ENCODE peak calls at places on chromosome 13, in ten cellular contexts. J is Peyer's patch, H is psoas muscle, F is heart left ventricle, I is PC-3, V is lung, O is mucosa of descending colon, T is IMR-90, L is fibroblast of the aortic adventitia, M is AG04449. Q is an unnamed sample.

GRCh38 chr13:43389573-43389972 is 366.2 kb downstream of the DNAJC15 start:
- DNase-seq in T (peak), J (no peak), V (no peak), H (no peak), O (no peak), L (peak), M (no peak), I (no peak), F (no peak), Q (no peak)

GRCh38 chr13:71460179-71460578 is 406.8 kb downstream of the DACH1 start:
- DNase-seq in T (no peak), I (no peak), O (no peak), F (no peak), V (no peak), J (no peak), L (no peak), M (no peak), H (no peak), Q (no peak)

GRCh38 chr13:42041684-42042035 is 6.8 kb upstream of the DGKH start:
- DNase-seq in I (peak), J (no peak), T (peak), H (peak), F (peak), O (peak), V (peak), L (peak), M (no peak), Q (no peak)

GRCh38 chr13:112634102-112634501 is 46.1 kb upstream of the TUBGCP3 start:
- DNase-seq in F (no peak), T (no peak), M (no peak), I (no peak), V (no peak), O (no peak), H (no peak), L (no peak), J (no peak), Q (no peak)

GRCh38 chr13:48160879-48161278 is 66.0 kb upstream of the MED4 start:
- DNase-seq in L (peak), M (no peak), H (peak), V (no peak), J (no peak), F (peak), I (peak), O (no peak), T (no peak), Q (no peak)

GRCh38 chr13:41137951-41138350 is 5.3 kb upstream of the KBTBD6 start:
- DNase-seq in M (no peak), J (no peak), F (no peak), L (no peak), T (peak), O (no peak), H (no peak), I (peak), V (no peak), Q (no peak)

GRCh38 chr13:103694033-103694432 is 627.8 kb upstream of the SLC10A2 start:
- DNase-seq in O (no peak), F (no peak), J (no peak), V (no peak), T (no peak), H (no peak), L (no peak), I (no peak), M (no peak), Q (no peak)

GRCh38 chr13:52411629-52412028 is 5.7 kb upstream of the THSD1 start:
- DNase-seq in M (peak), F (no peak), O (no peak), T (peak), V (no peak), J (no peak), L (peak), H (no peak), I (peak), Q (no peak)

GRCh38 chr13:35649162-35649561 is 172.7 kb upstream of the MAB21L1 start:
- DNase-seq in L (peak), F (no peak), H (no peak), O (no peak), T (peak), J (no peak), I (no peak), M (no peak), V (no peak), Q (no peak)

GRCh38 chr13:32211788-32212187 is 103.4 kb downstream of the ZAR1L start:
- DNase-seq in L (peak), J (no peak), O (no peak), H (no peak), M (peak), V (no peak), T (peak), I (no peak), F (peak), Q (no peak)

GRCh38 chr13:23851106-23851505 is 38.1 kb downstream of the MIPEP start:
- DNase-seq in L (peak), T (peak), M (no peak), I (peak), J (no peak), F (no peak), V (no peak), H (no peak), O (no peak), Q (no peak)

GRCh38 chr13:58018020-58018419 is 386.5 kb downstream of the PCDH17 start:
- DNase-seq in H (no peak), I (no peak), V (no peak), O (no peak), T (no peak), F (no peak), L (no peak), M (no peak), J (no peak), Q (no peak)

GRCh38 chr13:46179576-46180368 is 2.2 kb downstream of the LCP1 start:
- DNase-seq in O (peak), V (peak), M (no peak), F (peak), I (no peak), L (no peak), H (peak), T (no peak), J (peak), Q (no peak)

GRCh38 chr13:76383671-76384461 is 502.3 kb downstream of the KCTD12 start:
- DNase-seq in M (peak), F (peak), H (no peak), L (peak), T (peak), I (peak), O (no peak), J (no peak), V (peak), Q (no peak)

GRCh38 chr13:46622918-46623256 is 69.9 kb downstream of the LRCH1 start:
- DNase-seq in M (peak), F (peak), V (no peak), L (peak), H (no peak), J (no peak), I (peak), T (peak), O (no peak), Q (no peak)

GRCh38 chr13:53201454-53202225 is 173.0 kb downstream of the OLFM4 start:
- DNase-seq in M (no peak), H (peak), O (peak), V (no peak), F (peak), L (no peak), T (no peak), J (no peak), I (no peak), Q (no peak)

GRCh38 chr13:92260363-92260762 is 861.9 kb downstream of the GPC5 start:
- DNase-seq in V (no peak), T (no peak), I (no peak), F (no peak), H (no peak), M (no peak), O (no peak), J (no peak), L (no peak), Q (no peak)

GRCh38 chr13:36382030-36382429 is 35.8 kb upstream of the SPART start:
- DNase-seq in L (no peak), J (no peak), F (no peak), O (no peak), H (no peak), V (no peak), I (peak), M (no peak), T (no peak), Q (no peak)

GRCh38 chr13:22801402-22802003 is 379.3 kb upstream of the SGCG start:
- DNase-seq in H (no peak), L (peak), J (no peak), V (no peak), M (no peak), I (no peak), T (peak), F (no peak), O (no peak), Q (no peak)

GRCh38 chr13:40772765-40773473 is 1.9 kb upstream of the MRPS31 start:
- DNase-seq in V (no peak), H (no peak), O (no peak), J (no peak), I (no peak), M (no peak), F (no peak), L (no peak), T (no peak), Q (peak)

GRCh38 chr13:40547545-40548322 is 118.7 kb downstream of the FOXO1 start:
- DNase-seq in O (no peak), M (no peak), L (no peak), H (no peak), V (no peak), I (no peak), J (no peak), F (no peak), T (no peak), Q (no peak)

GRCh38 chr13:41463823-41464602 is 6.7 kb downstream of the RGCC start:
- DNase-seq in M (no peak), J (peak), O (no peak), L (no peak), V (no peak), I (no peak), T (no peak), F (no peak), H (no peak), Q (no peak)

GRCh38 chr13:32042567-32042966 is 11.0 kb downstream of the FRY start:
- DNase-seq in L (no peak), I (no peak), J (no peak), O (no peak), M (no peak), H (no peak), T (no peak), F (no peak), V (no peak), Q (no peak)

GRCh38 chr13:23637813-23638212 is 67.6 kb downstream of the TNFRSF19 start:
- DNase-seq in T (no peak), L (no peak), F (peak), M (no peak), O (no peak), H (no peak), V (no peak), J (no peak), I (no peak), Q (no peak)

GRCh38 chr13:23570099-23570926 is at the start of gene TNFRSF19:
- DNase-seq in I (peak), F (peak), J (no peak), L (peak), M (peak), T (peak), V (no peak), O (no peak), H (no peak), Q (no peak)

GRCh38 chr13:32501058-32501457 is 37.5 kb downstream of the N4BP2L2 start:
- DNase-seq in L (no peak), M (no peak), I (no peak), O (no peak), H (no peak), V (no peak), F (no peak), J (no peak), T (peak), Q (no peak)

GRCh38 chr13:80802946-80803345 is 462.0 kb upstream of the SPRY2 start:
- DNase-seq in L (no peak), T (no peak), O (no peak), I (no peak), M (no peak), J (no peak), F (no peak), H (no peak), V (no peak), Q (no peak)

GRCh38 chr13:111961236-111961635 is 105.7 kb upstream of the SOX1 start:
- DNase-seq in F (no peak), M (no peak), I (no peak), L (no peak), O (no peak), J (no peak), V (no peak), T (no peak), H (no peak), Q (no peak)

GRCh38 chr13:40442826-40443225 is 223.6 kb downstream of the FOXO1 start:
- DNase-seq in L (no peak), F (no peak), I (no peak), J (no peak), V (no peak), H (no peak), M (no peak), T (no peak), O (no peak), Q (no peak)

GRCh38 chr13:103236213-103236612 is 170.0 kb upstream of the SLC10A2 start:
- DNase-seq in J (no peak), L (peak), O (no peak), M (no peak), T (no peak), H (no peak), V (no peak), F (no peak), I (peak), Q (no peak)

GRCh38 chr13:80957019-80957650 is 616.2 kb upstream of the SPRY2 start:
- DNase-seq in O (no peak), T (no peak), V (no peak), F (no peak), I (no peak), J (no peak), H (no peak), M (no peak), L (no peak), Q (no peak)

GRCh38 chr13:26465514-26465913 is 92.0 kb upstream of the WASF3 start:
- DNase-seq in O (no peak), M (no peak), H (peak), L (no peak), T (no peak), V (no peak), I (no peak), F (peak), J (no peak), Q (peak)

GRCh38 chr13:43894438-43894837 is 14.7 kb downstream of the LACC1 start:
- DNase-seq in T (no peak), O (no peak), H (no peak), L (no peak), I (peak), V (no peak), F (no peak), M (no peak), J (no peak), Q (no peak)

GRCh38 chr13:101916108-101916757 is 463.8 kb downstream of the ITGBL1 start:
- DNase-seq in V (no peak), I (no peak), H (no peak), O (peak), M (no peak), J (no peak), L (no peak), F (peak), T (no peak), Q (peak)

GRCh38 chr13:101916758-101917474 is 464.4 kb downstream of the ITGBL1 start:
- DNase-seq in F (no peak), J (no peak), V (no peak), H (no peak), I (no peak), L (no peak), O (no peak), T (no peak), M (no peak), Q (no peak)

GRCh38 chr13:101917475-101917810 is 465.0 kb downstream of the ITGBL1 start:
- DNase-seq in J (no peak), V (no peak), L (no peak), O (no peak), I (no peak), M (no peak), F (no peak), H (no peak), T (no peak), Q (no peak)

GRCh38 chr13:101917833-101918755 is 465.6 kb downstream of the ITGBL1 start:
- DNase-seq in T (no peak), M (no peak), V (no peak), O (no peak), F (no peak), H (no peak), J (no peak), L (no peak), I (no peak), Q (no peak)

GRCh38 chr13:101919541-101920306 is 467.2 kb downstream of the ITGBL1 start:
- DNase-seq in V (no peak), J (no peak), T (peak), M (no peak), F (peak), I (no peak), L (peak), H (no peak), O (no peak), Q (no peak)
- TF ChIP-seq CTCF in V (no peak), J (no peak), T (no peak), M (no peak), F (no peak), I (peak), L (no peak), H (no peak), O (no peak), Q (peak)

GRCh38 chr13:87669379-87669978 is 1.7 kb upstream of the SLITRK5 start:
- DNase-seq in M (no peak), V (no peak), O (no peak), I (peak), J (no peak), H (no peak), F (no peak), L (peak), T (peak), Q (no peak)
- TF ChIP-seq CTCF in M (no peak), V (no peak), O (no peak), I (peak), J (peak), H (no peak), F (peak), L (peak), T (peak), Q (peak)

GRCh38 chr13:30898721-30899188 is 7.3 kb upstream of the MEDAG start:
- DNase-seq in L (peak), T (peak), J (no peak), H (no peak), M (peak), F (peak), V (no peak), O (no peak), I (peak), Q (no peak)
- TF ChIP-seq CTCF in L (no peak), T (peak), J (no peak), H (no peak), M (no peak), F (no peak), V (no peak), O (no peak), I (no peak), Q (peak)

DNA sequence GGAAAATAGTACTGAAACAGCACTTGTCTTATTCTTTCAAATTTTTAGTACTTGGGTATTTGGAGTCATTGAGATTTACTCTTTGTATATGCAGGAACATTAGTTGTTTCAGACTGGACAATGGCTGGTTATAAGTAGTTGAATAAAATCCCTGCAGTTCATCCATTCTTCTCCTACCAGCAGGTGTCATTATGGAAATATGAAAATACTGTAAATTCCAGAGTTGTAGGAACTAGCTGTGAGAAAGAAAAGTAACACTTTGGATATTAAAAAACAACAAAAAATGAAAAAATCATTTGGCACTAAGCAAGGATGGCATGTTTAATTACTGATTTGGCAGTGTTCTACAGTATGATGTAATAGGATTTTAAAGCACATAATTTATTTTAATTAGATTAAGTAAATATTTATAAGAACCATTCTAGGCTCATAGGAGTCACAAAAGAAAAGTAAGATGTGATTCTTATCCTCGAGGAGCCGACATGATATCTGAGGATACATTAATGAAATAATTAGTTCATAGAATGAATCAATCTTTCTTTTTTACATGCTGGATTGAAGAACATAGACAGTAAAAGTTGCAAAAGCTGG is 155.3 kb downstream of the KCNRG start:
- DNase-seq in J (no peak), L (peak), M (no peak), T (peak), V (no peak), O (no peak), H (no peak), I (peak), F (no peak), Q (no peak)
- TF ChIP-seq CTCF in J (peak), L (peak), M (peak), T (peak), V (no peak), O (no peak), H (peak), I (peak), F (peak), Q (peak)

DNA sequence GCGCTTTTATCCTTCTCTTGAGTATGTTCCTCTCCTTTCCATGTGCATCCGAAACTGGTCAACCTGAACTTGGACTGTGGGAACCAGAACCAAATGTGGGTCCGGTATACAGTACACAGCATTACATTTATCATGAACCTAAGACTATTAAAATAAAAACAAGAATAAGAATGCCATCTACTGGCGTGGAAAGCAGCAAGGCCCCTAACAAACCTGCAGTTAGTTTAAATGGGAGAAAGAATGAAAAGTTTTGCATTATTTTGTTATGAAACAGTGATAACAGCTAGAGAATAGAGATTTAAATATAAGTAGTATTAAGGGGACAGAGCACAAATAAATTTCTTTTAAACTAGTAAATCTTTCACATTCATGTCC is 159.5 kb downstream of the RBM26 start:
- DNase-seq in J (no peak), H (no peak), V (no peak), L (no peak), I (peak), O (no peak), T (no peak), F (no peak), M (no peak), Q (no peak)
- TF ChIP-seq CTCF in J (no peak), H (no peak), V (no peak), L (no peak), I (no peak), O (no peak), T (no peak), F (no peak), M (no peak), Q (no peak)

Q was measured in osteocyte.